ENCODE peak calls at places on chromosomes 5 and 9, in six cellular contexts. I is neural crest cell, L is GM12865, U is frontal cortex, F is NCI-H1436, C is LoVo. J is an unnamed sample.

GRCh38 chr5:96661101-96661840 is 905 bp upstream of the CAST start:
- DNase-seq in U (peak; percentile 51), I (peak; percentile 4), F (no peak), L (peak; percentile 74), C (no peak), J (peak; percentile 64)

GRCh38 chr9:120947222-120947621 is 20.6 kb upstream of the TRAF1 start:
- DNase-seq in L (no peak), I (no peak), C (no peak), U (no peak), F (no peak), J (no peak)

GRCh38 chr5:143059355-143059754 is 289.2 kb downstream of the ARHGAP26 start:
- DNase-seq in U (no peak), F (no peak), L (no peak), I (no peak), C (no peak), J (no peak)

GRCh38 chr9:134783699-134784039 is 96.9 kb upstream of the FCN2 start:
- DNase-seq in L (no peak), U (no peak), C (no peak), F (no peak), I (no peak), J (no peak)

GRCh38 chr5:148107608-148108007 is 43.8 kb downstream of the SPINK5 start:
- DNase-seq in L (no peak), F (no peak), U (no peak), I (no peak), C (no peak), J (no peak)

GRCh38 chr9:78559449-78559885 is 262.5 kb downstream of the PSAT1 start:
- DNase-seq in U (no peak), F (no peak), L (no peak), C (no peak), I (no peak), J (no peak)

GRCh38 chr5:158947831-158948230 is 151.9 kb downstream of the EBF1 start:
- DNase-seq in U (no peak), I (no peak), C (no peak), F (no peak), L (no peak), J (no peak)

GRCh38 chr5:113806250-113806649 is 292.8 kb downstream of the YTHDC2 start:
- DNase-seq in L (no peak), F (no peak), U (no peak), I (no peak), C (no peak), J (no peak)

GRCh38 chr5:43683884-43684471 is 81.0 kb downstream of the NNT start:
- DNase-seq in F (no peak), C (no peak), I (no peak), L (no peak), U (no peak), J (no peak)

GRCh38 chr5:7868427-7868772 is 431 bp downstream of the FASTKD3 start:
- DNase-seq in L (no peak), I (peak; percentile 12), F (no peak), C (no peak), U (no peak), J (no peak)

GRCh38 chr9:91905958-91906585 is 44.0 kb downstream of the ROR2 start:
- DNase-seq in C (peak; percentile 37), F (no peak), U (no peak), I (no peak), L (no peak), J (peak; percentile 49)

GRCh38 chr9:27086818-27087680 is 22.0 kb upstream of the TEK start:
- DNase-seq in C (no peak), L (no peak), U (no peak), F (no peak), I (no peak), J (no peak)

GRCh38 chr9:116546711-116547581 is 140.2 kb upstream of the TRIM32 start:
- DNase-seq in C (peak; percentile 62), I (no peak), L (no peak), F (no peak), U (no peak), J (peak; percentile 92)

J was measured in small intestine.